ENCODE peak calls at places on chromosomes 6 and 20, in seven cellular contexts. One of them, this sample, is unnamed.

GRCh38 chr6:80163754-80164187 is 57.3 kb downstream of the BCKDHB start:
- DNase-seq in stomach: no peak
- DNase-seq in fibroblast of lung: peak
- DNase-seq in cardiac muscle cell: peak
- DNase-seq in tibial artery: no peak
- DNase-seq in colonic mucosa: no peak
- DNase-seq in psoas muscle: no peak
- DNase-seq in this sample: no peak

GRCh38 chr6:52522655-52523054 is 54.2 kb downstream of the TRAM2 start:
- DNase-seq in cardiac muscle cell: no peak
- DNase-seq in psoas muscle: no peak
- DNase-seq in fibroblast of lung: peak
- DNase-seq in tibial artery: no peak
- DNase-seq in colonic mucosa: no peak
- DNase-seq in stomach: no peak
- DNase-seq in this sample: no peak

GRCh38 chr6:107082045-107082444 is 33.3 kb downstream of the BEND3 start:
- DNase-seq in colonic mucosa: no peak
- DNase-seq in fibroblast of lung: no peak
- DNase-seq in psoas muscle: no peak
- DNase-seq in stomach: no peak
- DNase-seq in tibial artery: no peak
- DNase-seq in cardiac muscle cell: peak
- DNase-seq in this sample: no peak

GRCh38 chr6:12504325-12504966 is 212.1 kb upstream of the PHACTR1 start:
- DNase-seq in colonic mucosa: peak
- DNase-seq in fibroblast of lung: no peak
- DNase-seq in stomach: no peak
- DNase-seq in tibial artery: no peak
- DNase-seq in psoas muscle: no peak
- DNase-seq in cardiac muscle cell: no peak
- DNase-seq in this sample: no peak

GRCh38 chr6:106141441-106142237 is 55.5 kb downstream of the PRDM1 start:
- DNase-seq in stomach: no peak
- DNase-seq in colonic mucosa: no peak
- DNase-seq in tibial artery: no peak
- DNase-seq in cardiac muscle cell: no peak
- DNase-seq in fibroblast of lung: no peak
- DNase-seq in psoas muscle: no peak
- DNase-seq in this sample: no peak

GRCh38 chr20:58659841-58660240 is 8.8 kb downstream of the STX16 start:
- DNase-seq in stomach: no peak
- DNase-seq in psoas muscle: no peak
- DNase-seq in colonic mucosa: no peak
- DNase-seq in cardiac muscle cell: no peak
- DNase-seq in fibroblast of lung: no peak
- DNase-seq in tibial artery: no peak
- DNase-seq in this sample: no peak

GRCh38 chr20:19758888-19759331 is 852 bp downstream of the RIN2 start:
- DNase-seq in stomach: peak
- DNase-seq in cardiac muscle cell: peak
- DNase-seq in tibial artery: peak
- DNase-seq in colonic mucosa: peak
- DNase-seq in fibroblast of lung: peak
- DNase-seq in psoas muscle: peak
- DNase-seq in this sample: peak

GRCh38 chr6:5365430-5366195 is 104.3 kb downstream of the FARS2 start:
- DNase-seq in stomach: no peak
- DNase-seq in fibroblast of lung: no peak
- DNase-seq in colonic mucosa: no peak
- DNase-seq in psoas muscle: no peak
- DNase-seq in cardiac muscle cell: no peak
- DNase-seq in tibial artery: no peak
- DNase-seq in this sample: no peak

GRCh38 chr6:17167327-17167979 is 65.6 kb downstream of the STMND1 start:
- DNase-seq in colonic mucosa: peak
- DNase-seq in psoas muscle: peak
- DNase-seq in tibial artery: no peak
- DNase-seq in fibroblast of lung: peak
- DNase-seq in cardiac muscle cell: peak
- DNase-seq in stomach: peak
- DNase-seq in this sample: no peak

GRCh38 chr6:39530201-39530759 is 194.9 kb downstream of the KIF6 start:
- DNase-seq in psoas muscle: no peak
- DNase-seq in stomach: no peak
- DNase-seq in fibroblast of lung: peak
- DNase-seq in tibial artery: no peak
- DNase-seq in cardiac muscle cell: peak
- DNase-seq in colonic mucosa: no peak
- DNase-seq in this sample: peak

GRCh38 chr20:2578430-2579192 is 42.2 kb downstream of the TMC2 start:
- DNase-seq in tibial artery: no peak
- DNase-seq in stomach: peak
- DNase-seq in colonic mucosa: peak
- DNase-seq in psoas muscle: no peak
- DNase-seq in fibroblast of lung: no peak
- DNase-seq in cardiac muscle cell: no peak
- DNase-seq in this sample: no peak

GRCh38 chr6:32825966-32826365 is 9.2 kb upstream of the HLA-DOB start:
- DNase-seq in psoas muscle: no peak
- DNase-seq in fibroblast of lung: peak
- DNase-seq in cardiac muscle cell: peak
- DNase-seq in stomach: no peak
- DNase-seq in colonic mucosa: no peak
- DNase-seq in tibial artery: no peak
- DNase-seq in this sample: no peak

GRCh38 chr6:4864534-4864933 is 88.3 kb downstream of the CDYL start:
- DNase-seq in colonic mucosa: no peak
- DNase-seq in stomach: no peak
- DNase-seq in psoas muscle: no peak
- DNase-seq in tibial artery: no peak
- DNase-seq in cardiac muscle cell: no peak
- DNase-seq in fibroblast of lung: no peak
- DNase-seq in this sample: no peak

GRCh38 chr6:32529697-32530429 is at the start of gene HLA-DRB5:
- DNase-seq in tibial artery: peak
- DNase-seq in stomach: peak
- DNase-seq in colonic mucosa: no peak
- DNase-seq in psoas muscle: no peak
- DNase-seq in cardiac muscle cell: peak
- DNase-seq in fibroblast of lung: no peak
- DNase-seq in this sample: no peak

GRCh38 chr20:51531712-51532456 is 10.6 kb downstream of the NFATC2 start:
- DNase-seq in colonic mucosa: no peak
- DNase-seq in cardiac muscle cell: no peak
- DNase-seq in psoas muscle: no peak
- DNase-seq in stomach: no peak
- DNase-seq in fibroblast of lung: no peak
- DNase-seq in tibial artery: no peak
- DNase-seq in this sample: no peak

GRCh38 chr6:166932616-166933015 is 23.7 kb downstream of the RNASET2 start:
- DNase-seq in tibial artery: no peak
- DNase-seq in psoas muscle: no peak
- DNase-seq in cardiac muscle cell: no peak
- DNase-seq in colonic mucosa: no peak
- DNase-seq in fibroblast of lung: no peak
- DNase-seq in stomach: no peak
- DNase-seq in this sample: no peak

GRCh38 chr6:107396226-107396625 is 63.1 kb downstream of the PDSS2 start:
- DNase-seq in colonic mucosa: peak
- DNase-seq in stomach: no peak
- DNase-seq in fibroblast of lung: no peak
- DNase-seq in cardiac muscle cell: no peak
- DNase-seq in tibial artery: no peak
- DNase-seq in psoas muscle: no peak
- DNase-seq in this sample: no peak

GRCh38 chr6:134060491-134061106 is 8.2 kb upstream of the SLC2A12 start:
- DNase-seq in stomach: no peak
- DNase-seq in cardiac muscle cell: peak
- DNase-seq in colonic mucosa: no peak
- DNase-seq in tibial artery: no peak
- DNase-seq in fibroblast of lung: peak
- DNase-seq in psoas muscle: no peak
- DNase-seq in this sample: no peak

GRCh38 chr6:117482240-117483003 is at the start of gene DCBLD1:
- DNase-seq in colonic mucosa: peak
- DNase-seq in stomach: peak
- DNase-seq in psoas muscle: peak
- DNase-seq in tibial artery: peak
- DNase-seq in fibroblast of lung: peak
- DNase-seq in cardiac muscle cell: peak
- DNase-seq in this sample: peak

GRCh38 chr20:59912609-59913008 is 20.8 kb downstream of the SYCP2 start:
- DNase-seq in colonic mucosa: no peak
- DNase-seq in psoas muscle: no peak
- DNase-seq in cardiac muscle cell: no peak
- DNase-seq in stomach: no peak
- DNase-seq in tibial artery: no peak
- DNase-seq in fibroblast of lung: no peak
- DNase-seq in this sample: no peak

GRCh38 chr6:118667988-118668387 is 16.6 kb upstream of the CEP85L start:
- DNase-seq in colonic mucosa: no peak
- DNase-seq in psoas muscle: no peak
- DNase-seq in cardiac muscle cell: peak
- DNase-seq in tibial artery: no peak
- DNase-seq in stomach: no peak
- DNase-seq in fibroblast of lung: no peak
- DNase-seq in this sample: no peak

GRCh38 chr20:44597930-44598329 is 15.6 kb downstream of the PKIG start:
- DNase-seq in cardiac muscle cell: no peak
- DNase-seq in fibroblast of lung: no peak
- DNase-seq in colonic mucosa: no peak
- DNase-seq in stomach: no peak
- DNase-seq in tibial artery: peak
- DNase-seq in psoas muscle: no peak
- DNase-seq in this sample: no peak

GRCh38 chr6:11718031-11718430 is 60.6 kb downstream of the ADTRP start:
- DNase-seq in stomach: no peak
- DNase-seq in colonic mucosa: no peak
- DNase-seq in tibial artery: no peak
- DNase-seq in fibroblast of lung: no peak
- DNase-seq in cardiac muscle cell: no peak
- DNase-seq in psoas muscle: no peak
- DNase-seq in this sample: no peak

GRCh38 chr6:135871878-135872277 is 20.4 kb downstream of the PDE7B start:
- DNase-seq in tibial artery: no peak
- DNase-seq in psoas muscle: no peak
- DNase-seq in fibroblast of lung: peak
- DNase-seq in cardiac muscle cell: peak
- DNase-seq in colonic mucosa: no peak
- DNase-seq in stomach: no peak
- DNase-seq in this sample: no peak
- H3K27ac ChIP-seq in tibial artery: no peak
- H3K27ac ChIP-seq in psoas muscle: no peak
- H3K27ac ChIP-seq in fibroblast of lung: peak
- H3K27ac ChIP-seq in cardiac muscle cell: no peak
- H3K27ac ChIP-seq in colonic mucosa: no peak
- H3K27ac ChIP-seq in stomach: no peak
- H3K27ac ChIP-seq in this sample: no peak

DNA sequence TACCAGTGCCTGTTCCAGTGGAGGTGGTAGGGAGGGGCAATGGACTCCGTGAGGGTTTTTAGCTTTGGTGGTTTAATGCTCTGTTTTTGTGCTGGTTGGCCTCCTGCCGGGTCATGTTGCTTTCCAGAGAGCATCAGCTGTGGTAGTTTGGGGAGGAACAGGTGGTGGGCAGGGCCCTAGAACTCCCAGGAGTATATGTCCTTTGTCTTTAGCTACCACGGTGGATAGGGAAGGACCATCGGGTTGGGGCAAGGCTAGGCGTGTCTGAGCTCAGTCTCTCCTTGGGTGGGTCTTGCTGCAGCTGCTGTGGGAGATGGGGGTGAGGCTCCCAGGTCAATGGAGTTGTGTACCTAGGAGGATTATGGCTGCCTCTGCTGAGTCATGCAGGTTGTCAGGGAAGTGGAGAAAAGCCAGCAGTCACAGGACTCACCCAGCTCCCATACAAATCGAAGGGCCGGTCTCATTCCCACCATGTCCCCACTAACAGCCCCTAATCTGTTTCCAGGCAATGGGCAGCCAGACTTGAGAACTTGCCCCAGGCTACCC is 39.0 kb downstream of the MRAP2 start:
- DNase-seq in psoas muscle: no peak
- DNase-seq in cardiac muscle cell: no peak
- DNase-seq in fibroblast of lung: no peak
- DNase-seq in tibial artery: no peak
- DNase-seq in colonic mucosa: no peak
- DNase-seq in stomach: no peak
- DNase-seq in this sample: no peak
- TF ChIP-seq CTCF in psoas muscle: no peak
- TF ChIP-seq CTCF in cardiac muscle cell: no peak
- TF ChIP-seq CTCF in fibroblast of lung: no peak
- TF ChIP-seq CTCF in tibial artery: no peak
- TF ChIP-seq CTCF in colonic mucosa: no peak
- TF ChIP-seq CTCF in stomach: no peak
- TF ChIP-seq CTCF in this sample: no peak

GRCh38 chr6:63584125-63584514 is 11.8 kb downstream of the LOC128125822 start:
- DNase-seq in colonic mucosa: no peak
- DNase-seq in cardiac muscle cell: no peak
- DNase-seq in fibroblast of lung: no peak
- DNase-seq in tibial artery: no peak
- DNase-seq in psoas muscle: no peak
- DNase-seq in stomach: no peak
- DNase-seq in this sample: no peak

GRCh38 chr6:63584566-63584965 is 12.3 kb downstream of the LOC128125822 start:
- DNase-seq in tibial artery: no peak
- DNase-seq in stomach: no peak
- DNase-seq in cardiac muscle cell: no peak
- DNase-seq in fibroblast of lung: no peak
- DNase-seq in psoas muscle: no peak
- DNase-seq in colonic mucosa: no peak
- DNase-seq in this sample: no peak

GRCh38 chr6:63589955-63590411 is 17.7 kb downstream of the LOC128125822 start:
- DNase-seq in tibial artery: no peak
- DNase-seq in colonic mucosa: no peak
- DNase-seq in cardiac muscle cell: no peak
- DNase-seq in fibroblast of lung: no peak
- DNase-seq in psoas muscle: no peak
- DNase-seq in stomach: no peak
- DNase-seq in this sample: no peak
- H3K27ac ChIP-seq in tibial artery: no peak
- H3K27ac ChIP-seq in colonic mucosa: no peak
- H3K27ac ChIP-seq in cardiac muscle cell: no peak
- H3K27ac ChIP-seq in fibroblast of lung: no peak
- H3K27ac ChIP-seq in psoas muscle: no peak
- H3K27ac ChIP-seq in stomach: no peak
- H3K27ac ChIP-seq in this sample: no peak

GRCh38 chr6:86500035-86500434 is 437.3 kb upstream of the HTR1E start:
- DNase-seq in cardiac muscle cell: no peak
- DNase-seq in psoas muscle: no peak
- DNase-seq in stomach: no peak
- DNase-seq in fibroblast of lung: no peak
- DNase-seq in colonic mucosa: no peak
- DNase-seq in tibial artery: no peak
- DNase-seq in this sample: no peak
- TF ChIP-seq CTCF in cardiac muscle cell: no peak
- TF ChIP-seq CTCF in psoas muscle: no peak
- TF ChIP-seq CTCF in stomach: no peak
- TF ChIP-seq CTCF in fibroblast of lung: no peak
- TF ChIP-seq CTCF in colonic mucosa: no peak
- TF ChIP-seq CTCF in tibial artery: no peak
- TF ChIP-seq CTCF in this sample: no peak

GRCh38 chr6:81561071-81561564 is 191.4 kb downstream of the TENT5A start:
- DNase-seq in psoas muscle: no peak
- DNase-seq in fibroblast of lung: no peak
- DNase-seq in stomach: no peak
- DNase-seq in tibial artery: no peak
- DNase-seq in cardiac muscle cell: peak
- DNase-seq in colonic mucosa: no peak
- DNase-seq in this sample: no peak
- H3K27ac ChIP-seq in psoas muscle: no peak
- H3K27ac ChIP-seq in fibroblast of lung: no peak
- H3K27ac ChIP-seq in stomach: peak
- H3K27ac ChIP-seq in tibial artery: peak
- H3K27ac ChIP-seq in cardiac muscle cell: no peak
- H3K27ac ChIP-seq in colonic mucosa: no peak
- H3K27ac ChIP-seq in this sample: peak